ENCODE peak calls at places on chromosomes 7 and 10, in four cellular contexts. D is hepatocyte, E is astrocyte, P is fibroblast of mammary gland. K is an unnamed sample.
A peak's percentile ranks its signal among the peaks of the same experiment; 100 is the strongest.

GRCh38 chr10:8600192-8600591 is 545.7 kb downstream of the GATA3 start:
- DNase-seq in D (no peak), E (peak; percentile 14), P (no peak), K (no peak)

GRCh38 chr10:89476676-89477075 is 58.7 kb downstream of the SLC16A12 start:
- DNase-seq in P (no peak), E (peak; percentile 90), D (no peak), K (no peak)

GRCh38 chr7:68417659-68418058 is 1180.6 kb upstream of the AUTS2 start:
- DNase-seq in P (no peak), E (no peak), D (no peak), K (no peak)

GRCh38 chr10:112525215-112525614 is 78.2 kb downstream of the VTI1A start:
- DNase-seq in E (peak; percentile 7), P (peak; percentile 15), D (no peak), K (no peak)

GRCh38 chr10:3924344-3924743 is 139.3 kb upstream of the KLF6 start:
- DNase-seq in P (peak; percentile 98), D (no peak), E (peak; percentile 93), K (no peak)

GRCh38 chr10:71726673-71727428 is 7.3 kb upstream of the C10orf105 start:
- DNase-seq in P (no peak), E (no peak), D (no peak), K (no peak)

GRCh38 chr7:32761451-32762320 is 129.9 kb downstream of the KBTBD2 start:
- DNase-seq in D (no peak), E (no peak), P (no peak), K (no peak)

GRCh38 chr7:47741984-47742383 is 160.1 kb upstream of the TNS3 start:
- DNase-seq in P (peak; percentile 44), D (no peak), E (no peak), K (no peak)

GRCh38 chr10:78155722-78156121 is 122.1 kb downstream of the RPS24 start:
- DNase-seq in D (no peak), P (no peak), E (no peak), K (no peak)

GRCh38 chr7:65910237-65910636 is 37.4 kb downstream of the VKORC1L1 start:
- DNase-seq in P (no peak), D (no peak), E (no peak), K (no peak)

GRCh38 chr10:103543617-103544525 is 50.4 kb downstream of the NEURL1 start:
- DNase-seq in P (no peak), D (no peak), E (no peak), K (no peak)

GRCh38 chr10:18298256-18298655 is 158.0 kb downstream of the CACNB2 start:
- DNase-seq in D (no peak), E (no peak), P (no peak), K (no peak)

GRCh38 chr7:36526720-36527548 is 137.3 kb downstream of the ANLN start:
- DNase-seq in P (peak; percentile 53), E (peak; percentile 80), D (peak; percentile 42), K (no peak)

GRCh38 chr7:158988302-158988862 is 132.0 kb downstream of the DYNC2I1 start:
- DNase-seq in D (no peak), E (no peak), P (no peak), K (no peak)

GRCh38 chr10:83991986-83992753 is 147.1 kb upstream of the GHITM start:
- DNase-seq in D (peak; percentile 58), E (no peak), P (no peak), K (no peak)

GRCh38 chr10:11919271-11919670 is 96.1 kb downstream of the PROSER2 start:
- DNase-seq in P (no peak), D (no peak), E (no peak), K (no peak)

GRCh38 chr7:24905996-24906770 is 73.8 kb downstream of the OSBPL3 start:
- DNase-seq in D (no peak), P (no peak), E (no peak), K (no peak)

GRCh38 chr7:38451840-38452239 is 178.4 kb upstream of the TARP start:
- DNase-seq in P (peak; percentile 82), E (peak; percentile 16), D (peak; percentile 25), K (no peak)

GRCh38 chr10:88800152-88801125 is 2.1 kb upstream of the LIPM start:
- DNase-seq in P (peak; percentile 54), D (no peak), E (peak; percentile 92), K (no peak)

GRCh38 chr7:151838861-151839381 is 38.0 kb downstream of the PRKAG2 start:
- DNase-seq in E (no peak), P (no peak), D (no peak), K (no peak)

DNA sequence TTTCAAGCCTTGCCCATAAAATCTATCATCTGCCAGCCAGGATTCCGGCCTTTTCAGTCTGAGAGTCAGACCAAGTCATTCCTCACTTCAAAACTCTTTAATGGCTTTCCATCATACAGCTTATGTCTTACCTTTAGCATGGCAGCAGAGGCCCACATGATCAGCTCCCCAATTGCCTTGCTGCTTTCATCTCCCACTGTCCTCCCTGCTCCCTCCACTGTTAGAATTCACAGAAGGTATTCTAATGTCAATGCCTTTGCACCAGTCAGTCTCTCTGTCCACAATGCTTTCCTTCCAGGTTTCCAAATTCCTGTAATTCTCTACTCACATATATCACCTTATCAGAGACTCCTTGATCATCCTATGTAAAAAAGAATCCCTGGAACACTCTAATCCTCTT is 37.2 kb downstream of the SEMA3E start:
- DNase-seq in E (no peak), D (no peak), P (no peak), K (no peak)
- H3K4me3 ChIP-seq in E (no peak overlapping the region), D (no peak overlapping the region), P (no peak overlapping the region), K (no peak overlapping the region)

GRCh38 chr10:44976352-44977198 is 2.0 kb downstream of the DEPP1 start:
- DNase-seq in P (no peak), E (no peak), D (no peak), K (no peak)

GRCh38 chr10:44978570-44979280 is at the start of gene DEPP1:
- DNase-seq in P (peak; percentile 90), D (peak; percentile 98), E (peak; percentile 88), K (peak; percentile 97)

GRCh38 chr10:44979281-44980181 is 922 bp upstream of the DEPP1 start:
- DNase-seq in D (no peak), E (no peak), P (no peak), K (peak; percentile 67)

GRCh38 chr10:44977287-44978212 is 1.1 kb downstream of the DEPP1 start:
- DNase-seq in E (no peak), P (no peak), D (no peak), K (peak; percentile 34)

DNA sequence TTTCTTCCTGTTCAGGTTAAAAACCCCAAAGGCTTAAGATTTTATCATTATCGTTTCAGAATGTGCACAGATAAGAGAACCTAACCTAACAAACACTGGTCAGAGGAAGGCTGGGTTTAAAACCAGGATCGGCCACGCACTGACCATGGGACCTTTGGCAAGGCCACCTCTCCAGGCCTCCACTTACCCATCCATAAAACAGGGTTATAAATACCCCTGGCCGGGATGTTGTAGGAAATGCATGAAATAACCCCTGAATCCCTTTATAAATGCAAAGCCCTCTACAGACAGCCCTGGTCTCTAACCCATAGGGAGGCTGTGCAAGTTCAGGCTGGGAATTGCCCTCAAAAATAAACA is 418 bp downstream of the DEPP1 start:
- DNase-seq in E (no peak), D (no peak), P (no peak), K (peak; percentile 60)
- H3K4me3 ChIP-seq in E (peak overlapping the region; percentile 51), D (peak overlapping the region; percentile 2), P (peak overlapping the region; percentile 54), K (peak overlapping the region; percentile 72)

GRCh38 chr7:39952791-39953190 is 2.7 kb downstream of the CDK13 start:
- DNase-seq in D (no peak), E (no peak), P (peak; percentile 15), K (no peak)
- H3K4me3 ChIP-seq in D (peak overlapping the region; percentile 47), E (peak overlapping the region; percentile 88), P (peak overlapping the region; percentile 92), K (peak overlapping the region; percentile 98)

GRCh38 chr7:132138817-132139216 is 437.5 kb downstream of the PLXNA4 start:
- DNase-seq in P (no peak), E (peak; percentile 64), D (no peak), K (no peak)
- H3K4me3 ChIP-seq in P (no peak overlapping the region), E (no peak overlapping the region), D (no peak overlapping the region), K (no peak overlapping the region)

DNA sequence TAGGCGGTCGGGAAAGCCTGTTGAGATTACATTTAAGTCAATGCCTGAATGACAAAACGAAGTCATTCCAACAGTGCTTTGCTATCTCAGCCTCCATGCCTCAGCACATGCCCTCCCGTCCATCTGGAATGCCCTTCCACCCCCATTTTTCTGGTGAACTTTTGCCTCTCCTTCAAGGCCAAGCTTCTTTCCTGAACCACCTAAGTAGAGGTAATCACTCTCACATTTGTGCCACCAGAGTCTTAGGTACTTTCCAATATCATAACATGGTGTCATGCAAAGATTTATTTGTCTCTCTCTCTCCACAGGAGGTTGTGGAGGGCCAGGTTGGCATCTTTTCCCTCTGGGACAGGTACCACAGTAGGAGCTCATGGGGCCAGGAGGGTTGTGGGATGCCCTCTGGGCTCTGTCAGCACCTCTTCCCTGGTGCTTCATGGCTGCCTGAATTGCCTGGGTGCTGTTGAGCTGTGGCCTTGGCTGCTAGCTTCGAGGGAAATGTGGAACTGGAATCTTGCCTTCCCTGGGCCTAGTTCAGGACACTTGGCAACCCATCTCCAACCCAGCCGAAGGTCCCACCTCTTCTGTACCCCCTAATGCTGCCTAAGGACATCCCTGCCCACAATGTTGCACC is 5.7 kb downstream of the NKX2-3 start:
- DNase-seq in D (no peak), E (no peak), P (no peak), K (no peak)
- H3K4me3 ChIP-seq in D (no peak overlapping the region), E (no peak overlapping the region), P (no peak overlapping the region), K (no peak overlapping the region)

GRCh38 chr10:80633910-80634309 is 96.2 kb downstream of the SH2D4B start:
- DNase-seq in P (no peak), E (no peak), D (no peak), K (no peak)
- H3K4me3 ChIP-seq in P (no peak overlapping the region), E (no peak overlapping the region), D (no peak overlapping the region), K (no peak overlapping the region)

GRCh38 chr7:41886906-41887311 is 184.0 kb upstream of the INHBA start:
- DNase-seq in E (peak; percentile 97), P (peak; percentile 97), D (peak; percentile 34), K (peak; percentile 70)
- H3K4me3 ChIP-seq in E (no peak overlapping the region), P (no peak overlapping the region), D (no peak overlapping the region), K (no peak overlapping the region)

GRCh38 chr7:255721-256361 is 34.1 kb upstream of the FOXL3 start:
- DNase-seq in E (no peak), D (no peak), P (no peak), K (no peak)
- H3K4me3 ChIP-seq in E (no peak overlapping the region), D (no peak overlapping the region), P (no peak overlapping the region), K (no peak overlapping the region)

GRCh38 chr7:50304158-50304910 is at the start of gene IKZF1:
- DNase-seq in D (peak; percentile 35), P (no peak), E (no peak), K (peak; percentile 69)
- H3K4me3 ChIP-seq in D (peak within 1 kb of the TSS; percentile 64), P (no peak within 1 kb of the TSS), E (peak within 1 kb of the TSS; percentile 17), K (peak within 1 kb of the TSS; percentile 44)

GRCh38 chr7:27152816-27153486 is 568 bp upstream of the HOXA3 start:
- DNase-seq in P (no peak), E (no peak), D (no peak), K (no peak)
- H3K4me3 ChIP-seq in P (peak overlapping the region; percentile 72), E (no peak overlapping the region), D (no peak overlapping the region), K (peak overlapping the region; percentile 78)